ENCODE peak calls at places on chromosomes 12 and 14, in ten cellular contexts. X is A549; U is CD4-positive, alpha-beta memory T cell; M is prostate gland; K is GM23248; Z is lung; H is ascending aorta; I is colonic mucosa; P is RWPE1; V is heart left ventricle. F is an unnamed sample.

GRCh38 chr12:27034607-27035293 is 12.4 kb downstream of the MED21 start:
- DNase-seq in U (no peak), H (no peak), X (no peak), K (no peak), Z (no peak), V (no peak), P (no peak), I (no peak), M (no peak), F (no peak)

GRCh38 chr14:94679106-94679819 is 67.1 kb downstream of the SERPINA3 start:
- DNase-seq in X (no peak), H (no peak), M (no peak), I (no peak), V (no peak), U (no peak), P (no peak), K (no peak), Z (no peak), F (no peak)

GRCh38 chr14:58298477-58298879 is at the start of gene ARID4A:
- DNase-seq in V (peak; percentile 94), U (no peak), K (no peak), H (no peak), X (no peak), I (peak; percentile 95), Z (peak; percentile 92), P (no peak), M (no peak), F (peak; percentile 92)

GRCh38 chr12:57694459-57695019 is 607 bp downstream of the OS9 start:
- DNase-seq in K (peak; percentile 46), Z (no peak), V (no peak), P (peak; percentile 15), M (no peak), X (no peak), U (peak; percentile 6), I (peak; percentile 59), H (no peak), F (peak; percentile 61)

GRCh38 chr12:104057771-104058197 is 6.5 kb upstream of the HCFC2 start:
- DNase-seq in U (peak; percentile 23), M (no peak), P (peak; percentile 25), I (no peak), X (peak; percentile 36), Z (no peak), V (no peak), K (peak; percentile 63), H (no peak), F (no peak)

GRCh38 chr14:44732144-44732543 is 225.1 kb upstream of the FSCB start:
- DNase-seq in P (no peak), X (no peak), H (no peak), V (no peak), M (no peak), Z (no peak), I (no peak), U (no peak), K (no peak), F (no peak)

GRCh38 chr12:1117371-1117770 is 126.3 kb downstream of the ERC1 start:
- DNase-seq in Z (no peak), K (peak; percentile 41), I (no peak), H (no peak), U (no peak), V (no peak), M (no peak), X (peak; percentile 12), P (no peak), F (no peak)

GRCh38 chr12:60921541-60921940 is 1325.7 kb downstream of the SLC16A7 start:
- DNase-seq in U (no peak), K (no peak), M (no peak), V (no peak), P (no peak), I (no peak), Z (no peak), H (no peak), X (no peak), F (no peak)

GRCh38 chr14:57833304-57833703 is 32.6 kb downstream of the SLC35F4 start:
- DNase-seq in V (no peak), U (no peak), H (peak; percentile 10), M (peak; percentile 53), I (no peak), P (peak; percentile 88), Z (no peak), K (peak; percentile 97), X (peak; percentile 74), F (no peak)

GRCh38 chr12:96258451-96258933 is 64.3 kb downstream of the ELK3 start:
- DNase-seq in P (no peak), X (no peak), V (peak; percentile 88), K (peak; percentile 59), H (no peak), I (peak; percentile 37), Z (no peak), U (peak; percentile 30), M (no peak), F (no peak)

GRCh38 chr12:96250119-96250685 is 56.0 kb downstream of the ELK3 start:
- DNase-seq in M (no peak), Z (no peak), H (no peak), X (no peak), I (no peak), K (no peak), V (no peak), U (no peak), P (no peak), F (no peak)

GRCh38 chr12:96257550-96258392 is 63.6 kb downstream of the ELK3 start:
- DNase-seq in K (peak; percentile 34), V (no peak), P (no peak), X (no peak), H (no peak), M (no peak), Z (no peak), I (no peak), U (no peak), F (no peak)

GRCh38 chr12:96256672-96257361 is 62.6 kb downstream of the ELK3 start:
- DNase-seq in P (no peak), H (no peak), U (no peak), M (no peak), K (no peak), V (no peak), X (no peak), I (no peak), Z (no peak), F (no peak)

DNA sequence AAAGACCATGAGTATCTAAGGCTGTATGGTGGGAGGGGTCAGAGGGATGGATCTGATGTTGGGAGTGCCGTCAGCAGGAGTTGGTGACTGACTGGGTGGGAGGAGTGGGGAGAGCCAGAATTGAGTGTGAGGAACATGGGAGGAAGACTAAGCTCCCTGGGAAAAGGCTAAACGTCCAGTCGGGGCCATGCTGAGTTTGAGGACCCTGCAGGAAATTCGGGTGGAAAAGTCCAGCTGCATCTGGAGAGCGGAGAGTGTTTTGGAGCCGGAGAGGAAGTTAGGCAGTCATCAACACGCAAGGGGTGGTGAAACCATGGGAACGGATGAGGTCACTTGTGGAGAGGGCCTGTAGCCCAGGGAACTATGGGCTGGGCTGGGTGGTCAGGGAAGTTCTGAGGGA is 60.9 kb downstream of the ELK3 start:
- DNase-seq in H (peak; percentile 51), I (no peak), U (no peak), X (no peak), M (no peak), K (peak; percentile 85), P (no peak), V (peak; percentile 76), Z (peak; percentile 60), F (peak; percentile 38)
- H3K27ac ChIP-seq in H (peak overlapping the region; percentile 50), I (peak overlapping the region; percentile 29), U (no peak overlapping the region), X (no peak overlapping the region), M (no peak overlapping the region), K (peak overlapping the region; percentile 80), P (peak overlapping the region; percentile 25), V (peak overlapping the region; percentile 60), Z (peak overlapping the region; percentile 49), F (peak overlapping the region; percentile 47)

DNA sequence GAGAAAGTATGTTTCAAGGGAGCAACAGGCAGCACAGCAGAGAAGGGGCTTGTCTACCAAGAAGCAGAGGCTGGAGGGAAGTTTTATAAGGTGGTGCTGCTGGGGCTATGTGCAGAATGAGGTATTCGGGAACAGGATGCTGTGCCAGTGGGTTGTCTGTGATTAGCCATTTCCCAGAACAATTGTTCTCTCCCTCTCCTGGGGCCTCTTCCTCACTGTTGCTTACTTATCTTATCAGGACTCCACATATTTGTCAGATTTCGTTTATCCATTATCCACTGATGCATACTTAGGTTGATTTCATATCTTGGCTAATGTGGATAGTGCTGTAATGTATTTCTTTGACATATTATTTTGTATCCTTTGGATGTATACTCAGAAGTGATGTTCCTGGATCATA is 195.1 kb upstream of the RTL1 start:
- DNase-seq in P (no peak), U (no peak), I (no peak), V (no peak), H (no peak), X (no peak), K (no peak), Z (no peak), M (no peak), F (no peak)
- H3K27ac ChIP-seq in P (no peak overlapping the region), U (no peak overlapping the region), I (no peak overlapping the region), V (no peak overlapping the region), H (no peak overlapping the region), X (no peak overlapping the region), K (no peak overlapping the region), Z (no peak overlapping the region), M (no peak overlapping the region), F (no peak overlapping the region)

DNA sequence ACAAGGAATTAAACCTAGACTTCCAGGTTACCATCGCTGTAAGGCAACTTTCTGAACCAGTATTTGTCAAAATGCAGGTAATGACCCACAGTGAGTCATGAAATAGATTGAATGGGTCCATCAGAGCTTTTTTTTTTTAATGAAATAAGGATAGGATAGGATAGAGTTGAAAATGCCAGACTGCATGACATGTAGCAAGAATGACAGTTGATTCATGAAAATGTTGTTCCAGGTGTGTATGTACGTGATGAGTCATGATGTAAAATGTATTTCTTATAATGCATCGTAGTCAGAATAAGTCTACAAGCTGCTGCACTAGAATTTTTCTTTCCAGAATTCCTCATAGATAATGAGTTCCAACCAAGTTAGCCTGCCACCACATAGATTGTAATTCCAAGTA is 184.4 kb upstream of the BCL2L14 start:
- DNase-seq in V (no peak), U (no peak), I (no peak), Z (no peak), K (no peak), X (no peak), M (no peak), P (peak; percentile 71), H (no peak), F (no peak)
- H3K27ac ChIP-seq in V (peak overlapping the region; percentile 89), U (no peak overlapping the region), I (peak overlapping the region; percentile 90), Z (no peak overlapping the region), K (no peak overlapping the region), X (peak overlapping the region; percentile 70), M (peak overlapping the region; percentile 60), P (no peak overlapping the region), H (no peak overlapping the region), F (peak overlapping the region; percentile 88)

GRCh38 chr12:96234591-96235496 is 40.7 kb downstream of the ELK3 start:
- DNase-seq in H (no peak), U (no peak), K (no peak), P (no peak), M (no peak), I (no peak), Z (no peak), V (no peak), X (no peak), F (no peak)
- H3K27ac ChIP-seq in H (peak overlapping the region; percentile 17), U (peak overlapping the region; percentile 18), K (peak overlapping the region; percentile 99), P (peak overlapping the region; percentile 98), M (peak overlapping the region; percentile 60), I (peak overlapping the region; percentile 61), Z (peak overlapping the region; percentile 51), V (peak overlapping the region; percentile 67), X (peak overlapping the region; percentile 41), F (peak overlapping the region; percentile 88)

DNA sequence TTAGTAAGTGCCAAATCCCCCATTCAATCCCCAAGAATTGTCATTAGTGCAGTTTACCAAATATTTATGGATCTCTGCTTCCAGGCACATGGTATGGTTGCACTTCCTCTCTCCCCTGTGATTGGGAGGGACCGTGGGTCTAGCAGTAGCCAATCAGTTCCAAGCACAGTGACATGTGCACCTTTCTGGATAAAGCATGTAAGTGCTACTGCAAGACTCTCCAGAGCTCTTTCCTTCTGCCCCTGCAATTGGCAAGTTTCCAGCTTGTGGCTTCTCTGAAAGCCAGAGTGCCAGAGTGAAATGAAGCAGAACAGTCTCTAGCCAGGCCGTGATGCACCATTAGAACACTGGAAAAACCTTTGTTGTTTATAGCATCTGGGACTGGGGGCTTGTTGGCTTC is 85.3 kb upstream of the FLRT2 start:
- DNase-seq in X (no peak), V (peak; percentile 32), P (no peak), H (no peak), M (no peak), Z (no peak), K (peak; percentile 22), I (no peak), U (no peak), F (no peak)
- H3K27ac ChIP-seq in X (peak overlapping the region; percentile 12), V (no peak overlapping the region), P (no peak overlapping the region), H (no peak overlapping the region), M (no peak overlapping the region), Z (no peak overlapping the region), K (no peak overlapping the region), I (no peak overlapping the region), U (no peak overlapping the region), F (no peak overlapping the region)